ENCODE peak calls at places on chromosome 18, in nine cellular contexts. One of them, this sample, is unnamed.

GRCh38 chr18:49481317-49481716 is 5.7 kb downstream of the C18orf32 start:
- DNase-seq in ascending aorta: no peak
- DNase-seq in brain microvascular endothelial cell: no peak
- DNase-seq in stimulated activated CD4-positive, alpha-beta T cell treated with anti-CD3 and anti-CD28 coated beads, TNF-alpha, amount 100 ng/mL, for 4 hours: no peak
- DNase-seq in activated T-cell treated with anti-CD3 and anti-CD28 coated beads for 1 hour: no peak
- DNase-seq in fibroblast of the conjunctiva: no peak
- DNase-seq in spleen: no peak
- DNase-seq in astrocyte of the spinal cord: no peak
- DNase-seq in sigmoid colon: no peak
- DNase-seq in this sample: no peak

GRCh38 chr18:23169683-23170082 is 34.4 kb downstream of the CABLES1 start:
- DNase-seq in ascending aorta: no peak
- DNase-seq in brain microvascular endothelial cell: no peak
- DNase-seq in stimulated activated CD4-positive, alpha-beta T cell treated with anti-CD3 and anti-CD28 coated beads, TNF-alpha, amount 100 ng/mL, for 4 hours: no peak
- DNase-seq in activated T-cell treated with anti-CD3 and anti-CD28 coated beads for 1 hour: no peak
- DNase-seq in fibroblast of the conjunctiva: no peak
- DNase-seq in spleen: peak
- DNase-seq in astrocyte of the spinal cord: no peak
- DNase-seq in sigmoid colon: peak
- DNase-seq in this sample: no peak

GRCh38 chr18:31497711-31498449 is at the start of gene DSG2:
- DNase-seq in ascending aorta: no peak
- DNase-seq in brain microvascular endothelial cell: no peak
- DNase-seq in stimulated activated CD4-positive, alpha-beta T cell treated with anti-CD3 and anti-CD28 coated beads, TNF-alpha, amount 100 ng/mL, for 4 hours: no peak
- DNase-seq in activated T-cell treated with anti-CD3 and anti-CD28 coated beads for 1 hour: no peak
- DNase-seq in fibroblast of the conjunctiva: no peak
- DNase-seq in spleen: peak
- DNase-seq in astrocyte of the spinal cord: peak
- DNase-seq in sigmoid colon: peak
- DNase-seq in this sample: peak

GRCh38 chr18:43125471-43125870 is 10.0 kb upstream of the RIT2 start:
- DNase-seq in ascending aorta: no peak
- DNase-seq in brain microvascular endothelial cell: no peak
- DNase-seq in stimulated activated CD4-positive, alpha-beta T cell treated with anti-CD3 and anti-CD28 coated beads, TNF-alpha, amount 100 ng/mL, for 4 hours: no peak
- DNase-seq in activated T-cell treated with anti-CD3 and anti-CD28 coated beads for 1 hour: no peak
- DNase-seq in fibroblast of the conjunctiva: no peak
- DNase-seq in spleen: no peak
- DNase-seq in astrocyte of the spinal cord: no peak
- DNase-seq in sigmoid colon: no peak
- DNase-seq in this sample: no peak

GRCh38 chr18:46387426-46388131 is 269.4 kb downstream of the LOXHD1 start:
- DNase-seq in ascending aorta: no peak
- DNase-seq in brain microvascular endothelial cell: no peak
- DNase-seq in stimulated activated CD4-positive, alpha-beta T cell treated with anti-CD3 and anti-CD28 coated beads, TNF-alpha, amount 100 ng/mL, for 4 hours: no peak
- DNase-seq in activated T-cell treated with anti-CD3 and anti-CD28 coated beads for 1 hour: no peak
- DNase-seq in fibroblast of the conjunctiva: no peak
- DNase-seq in spleen: no peak
- DNase-seq in astrocyte of the spinal cord: no peak
- DNase-seq in sigmoid colon: no peak
- DNase-seq in this sample: no peak

GRCh38 chr18:56795381-56795780 is 144.2 kb downstream of the WDR7 start:
- DNase-seq in ascending aorta: no peak
- DNase-seq in brain microvascular endothelial cell: no peak
- DNase-seq in stimulated activated CD4-positive, alpha-beta T cell treated with anti-CD3 and anti-CD28 coated beads, TNF-alpha, amount 100 ng/mL, for 4 hours: no peak
- DNase-seq in activated T-cell treated with anti-CD3 and anti-CD28 coated beads for 1 hour: no peak
- DNase-seq in fibroblast of the conjunctiva: no peak
- DNase-seq in spleen: no peak
- DNase-seq in astrocyte of the spinal cord: peak
- DNase-seq in sigmoid colon: no peak
- DNase-seq in this sample: no peak

GRCh38 chr18:63394954-63395353 is 27.3 kb downstream of the VPS4B start:
- DNase-seq in ascending aorta: no peak
- DNase-seq in brain microvascular endothelial cell: no peak
- DNase-seq in stimulated activated CD4-positive, alpha-beta T cell treated with anti-CD3 and anti-CD28 coated beads, TNF-alpha, amount 100 ng/mL, for 4 hours: no peak
- DNase-seq in activated T-cell treated with anti-CD3 and anti-CD28 coated beads for 1 hour: no peak
- DNase-seq in fibroblast of the conjunctiva: no peak
- DNase-seq in spleen: no peak
- DNase-seq in astrocyte of the spinal cord: no peak
- DNase-seq in sigmoid colon: no peak
- DNase-seq in this sample: no peak

GRCh38 chr18:53457068-53457467 is 767.4 kb downstream of the MBD2 start:
- DNase-seq in ascending aorta: no peak
- DNase-seq in brain microvascular endothelial cell: no peak
- DNase-seq in stimulated activated CD4-positive, alpha-beta T cell treated with anti-CD3 and anti-CD28 coated beads, TNF-alpha, amount 100 ng/mL, for 4 hours: no peak
- DNase-seq in activated T-cell treated with anti-CD3 and anti-CD28 coated beads for 1 hour: no peak
- DNase-seq in fibroblast of the conjunctiva: peak
- DNase-seq in spleen: no peak
- DNase-seq in astrocyte of the spinal cord: peak
- DNase-seq in sigmoid colon: no peak
- DNase-seq in this sample: peak

This sample was measured in RKO.